ENCODE peak calls at places on chromosomes 6 and 20, in four cellular contexts. K, O, P and D are unnamed samples.

GRCh38 chr6:136487746-136488145 is 62.5 kb downstream of the MAP7 start:
- DNase-seq in K (no peak), O (no peak), P (no peak), D (no peak)

GRCh38 chr6:147204843-147205311 is 660 bp downstream of the STXBP5 start:
- DNase-seq in K (no peak), O (peak), P (no peak), D (peak)

GRCh38 chr6:152904678-152905077 is 78.2 kb downstream of the FBXO5 start:
- DNase-seq in K (no peak), O (no peak), P (no peak), D (no peak)

GRCh38 chr6:135008941-135009290 is 45.7 kb downstream of the HBS1L start:
- DNase-seq in K (no peak), O (no peak), P (no peak), D (no peak)

GRCh38 chr6:4316867-4317400 is 181.6 kb upstream of the ECI2 start:
- DNase-seq in K (no peak), O (peak), P (peak), D (peak)

GRCh38 chr20:48098866-48099265 is 313.6 kb upstream of the SULF2 start:
- DNase-seq in K (no peak), O (peak), P (no peak), D (no peak)

GRCh38 chr20:33490023-33490933 is at the start of gene CBFA2T2:
- DNase-seq in K (no peak), O (peak), P (peak), D (peak)

GRCh38 chr6:31446481-31446880 is 43.1 kb downstream of the MICA start:
- DNase-seq in K (no peak), O (no peak), P (no peak), D (no peak)

GRCh38 chr6:119834418-119834817 is 484.9 kb upstream of the MAN1A1 start:
- DNase-seq in K (no peak), O (peak), P (no peak), D (peak)

GRCh38 chr6:17200395-17200794 is 80.8 kb upstream of the RBM24 start:
- DNase-seq in K (no peak), O (no peak), P (no peak), D (no peak)

GRCh38 chr6:139996253-139996834 is 621.9 kb upstream of the CITED2 start:
- DNase-seq in K (no peak), O (no peak), P (peak), D (peak)

GRCh38 chr20:38657390-38657789 is 55.8 kb downstream of the ARHGAP40 start:
- DNase-seq in K (no peak), O (no peak), P (no peak), D (no peak)

GRCh38 chr6:36387440-36388303 is at the start of gene ETV7:
- DNase-seq in K (peak), O (peak), P (no peak), D (peak)

GRCh38 chr6:109455161-109455501 is 441 bp downstream of the MICAL1 start:
- DNase-seq in K (no peak), O (no peak), P (no peak), D (peak)

GRCh38 chr20:62319346-62319909 is 16.6 kb downstream of the ADRM1 start:
- DNase-seq in K (no peak), O (no peak), P (no peak), D (no peak)
- H3K27ac ChIP-seq in K (no peak), O (no peak), P (no peak), D (no peak)

GRCh38 chr20:3784226-3784853 is 2.2 kb downstream of the CENPB start:
- DNase-seq in K (no peak), O (no peak), P (no peak), D (no peak)
- H3K4me3 ChIP-seq in K (no peak), O (peak), P (peak), D (no peak)

DNA sequence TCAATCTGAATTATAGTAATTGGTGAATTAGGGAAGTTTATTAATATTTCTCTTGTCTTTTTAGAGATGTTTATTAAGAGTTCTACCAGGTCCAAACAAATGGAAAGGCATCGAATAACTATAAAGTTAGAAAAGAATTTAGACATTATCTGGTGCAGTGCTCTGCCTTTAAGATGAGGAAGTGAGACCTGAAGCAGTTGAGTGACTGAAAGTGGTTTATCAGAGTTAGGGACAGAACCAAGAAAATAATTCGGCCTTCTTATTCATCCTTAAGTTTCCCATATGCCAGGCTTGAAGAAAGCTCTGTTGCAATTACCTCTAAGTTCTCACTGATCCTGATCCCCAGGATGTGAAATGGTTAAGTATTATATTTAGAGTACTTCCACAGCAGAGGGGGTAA is 94.2 kb upstream of the FLRT3 start:
- DNase-seq in K (no peak), O (no peak), P (no peak), D (no peak)
- H3K27ac ChIP-seq in K (no peak), O (peak), P (no peak), D (no peak)

GRCh38 chr6:52306972-52307849 is 22.7 kb upstream of the MCM3 start:
- DNase-seq in K (no peak), O (no peak), P (no peak), D (no peak)
- H3K4me3 ChIP-seq in K (no peak), O (no peak), P (no peak), D (no peak)

GRCh38 chr20:621115-621756 is 11.1 kb upstream of the TCF15 start:
- DNase-seq in K (no peak), O (no peak), P (no peak), D (no peak)
- H3K27ac ChIP-seq in K (no peak), O (no peak), P (no peak), D (no peak)

DNA sequence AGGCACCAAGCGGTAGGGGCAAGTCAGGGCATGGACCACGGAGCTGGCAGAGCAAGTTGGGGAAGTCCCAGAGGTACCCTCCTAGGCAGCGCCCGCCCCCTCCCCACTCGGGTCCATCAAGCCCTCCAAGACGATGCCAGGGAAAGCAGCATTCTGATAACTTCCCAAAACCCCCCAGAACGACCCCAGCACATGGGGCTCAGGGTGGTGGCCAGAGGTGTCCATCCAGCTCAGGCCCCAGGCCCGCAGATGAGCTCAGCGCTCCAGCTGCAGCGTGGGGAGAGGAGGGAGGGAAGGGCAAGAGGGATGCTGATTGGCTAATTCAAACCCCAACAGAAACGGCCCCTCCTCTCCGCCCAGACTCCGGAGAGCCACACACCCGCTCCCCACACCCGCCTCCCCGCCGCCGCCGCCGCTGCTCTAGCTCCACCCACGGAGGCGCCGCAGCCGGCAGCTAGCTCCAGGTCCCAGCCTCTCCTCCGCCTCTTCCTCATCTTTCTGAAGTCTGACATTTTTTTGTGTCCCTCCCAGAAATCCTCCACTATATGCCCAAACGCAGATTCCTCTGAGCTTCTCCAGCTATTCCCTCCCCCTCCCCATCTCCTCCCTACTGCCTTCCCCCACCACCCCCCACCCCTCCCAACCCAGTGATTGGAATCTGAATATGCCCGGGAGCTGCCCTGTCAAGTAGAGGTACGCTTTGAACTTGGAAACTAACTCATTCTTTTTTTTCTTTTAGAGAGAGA is 40.3 kb upstream of the TLDC2 start:
- DNase-seq in K (peak), O (peak), P (peak), D (peak)
- H3K4me3 ChIP-seq in K (no peak), O (peak), P (peak), D (peak)

GRCh38 chr20:3819413-3820047 is 817 bp upstream of the AP5S1 start:
- DNase-seq in K (no peak), O (no peak), P (no peak), D (no peak)
- H3K27ac ChIP-seq in K (peak), O (peak), P (peak), D (peak)

GRCh38 chr20:3661060-3661820 is 2.0 kb downstream of the GFRA4 start:
- DNase-seq in K (peak), O (no peak), P (no peak), D (no peak)

GRCh38 chr20:3658708-3659491 is 4.3 kb downstream of the GFRA4 start:
- DNase-seq in K (no peak), O (no peak), P (no peak), D (no peak)

GRCh38 chr20:3659492-3660261 is 3.5 kb downstream of the GFRA4 start:
- DNase-seq in K (peak), O (no peak), P (no peak), D (no peak)

GRCh38 chr20:3661836-3662665 is 1.1 kb downstream of the GFRA4 start:
- DNase-seq in K (peak), O (no peak), P (no peak), D (no peak)

GRCh38 chr20:3660262-3661059 is 2.7 kb downstream of the GFRA4 start:
- DNase-seq in K (peak), O (no peak), P (no peak), D (no peak)
- H3K4me3 ChIP-seq in K (no peak), O (no peak), P (peak), D (no peak)